ENCODE peak calls at places on chromosome 2, in nine cellular contexts. L, E, T, S, W, P, I, O and F are unnamed samples.

GRCh38 chr2:168948621-168949212 is 47.6 kb downstream of the G6PC2 start:
- DNase-seq in L (no peak), E (no peak), T (no peak), S (no peak), W (peak), P (peak), I (no peak), O (no peak), F (no peak)

GRCh38 chr2:2662037-2662846 is 331.2 kb upstream of the MYT1L start:
- DNase-seq in L (peak), E (peak), T (no peak), S (no peak), W (no peak), P (peak), I (no peak), O (no peak), F (no peak)

GRCh38 chr2:105877945-105878344 is 133.2 kb downstream of the NCK2 start:
- DNase-seq in L (no peak), E (no peak), T (no peak), S (no peak), W (no peak), P (no peak), I (no peak), O (no peak), F (no peak)

GRCh38 chr2:241852116-241852980 is 6.3 kb downstream of the PDCD1 start:
- DNase-seq in L (no peak), E (no peak), T (no peak), S (no peak), W (no peak), P (no peak), I (peak), O (peak), F (no peak)

GRCh38 chr2:120014231-120014990 is 1.5 kb downstream of the EPB41L5 start:
- DNase-seq in L (no peak), E (no peak), T (no peak), S (peak), W (no peak), P (no peak), I (no peak), O (no peak), F (no peak)

GRCh38 chr2:59889305-59889704 is 664.1 kb downstream of the BCL11A start:
- DNase-seq in L (no peak), E (no peak), T (no peak), S (no peak), W (no peak), P (no peak), I (no peak), O (no peak), F (no peak)

GRCh38 chr2:31251018-31251417 is 17.1 kb downstream of the EHD3 start:
- DNase-seq in L (no peak), E (peak), T (no peak), S (no peak), W (no peak), P (no peak), I (no peak), O (no peak), F (no peak)

GRCh38 chr2:181680055-181680936 is at the start of gene NEUROD1:
- DNase-seq in L (no peak), E (no peak), T (no peak), S (peak), W (no peak), P (no peak), I (peak), O (no peak), F (no peak)

GRCh38 chr2:214410918-214411554 is at the start of gene VWC2L:
- DNase-seq in L (peak), E (peak), T (no peak), S (peak), W (peak), P (peak), I (no peak), O (no peak), F (peak)

GRCh38 chr2:190717764-190718651 is 69.1 kb downstream of the NAB1 start:
- DNase-seq in L (no peak), E (no peak), T (no peak), S (no peak), W (no peak), P (no peak), I (no peak), O (no peak), F (no peak)

GRCh38 chr2:217994776-217995274 is 8.0 kb downstream of the TNS1 start:
- DNase-seq in L (no peak), E (no peak), T (no peak), S (peak), W (no peak), P (peak), I (no peak), O (no peak), F (no peak)

GRCh38 chr2:159551811-159552210 is 64.5 kb downstream of the BAZ2B start:
- DNase-seq in L (no peak), E (no peak), T (no peak), S (no peak), W (no peak), P (peak), I (no peak), O (no peak), F (no peak)

GRCh38 chr2:58923869-58924268 is 682.7 kb upstream of the FANCL start:
- DNase-seq in L (no peak), E (no peak), T (no peak), S (no peak), W (no peak), P (peak), I (no peak), O (no peak), F (no peak)

GRCh38 chr2:207813221-207813916 is 43.7 kb upstream of the FZD5 start:
- DNase-seq in L (no peak), E (no peak), T (no peak), S (no peak), W (no peak), P (no peak), I (no peak), O (no peak), F (no peak)

GRCh38 chr2:8539743-8540551 is 141.9 kb upstream of the ID2 start:
- DNase-seq in L (peak), E (peak), T (no peak), S (peak), W (no peak), P (no peak), I (peak), O (no peak), F (no peak)

GRCh38 chr2:233270366-233270765 is 18.9 kb downstream of the ATG16L1 start:
- DNase-seq in L (no peak), E (no peak), T (no peak), S (no peak), W (no peak), P (no peak), I (no peak), O (no peak), F (no peak)

GRCh38 chr2:108243566-108243965 is 3.8 kb downstream of the SULT1C3 start:
- DNase-seq in L (no peak), E (no peak), T (no peak), S (no peak), W (no peak), P (no peak), I (no peak), O (no peak), F (no peak)

GRCh38 chr2:36770542-36771287 is 74.2 kb downstream of the VIT start:
- DNase-seq in L (no peak), E (peak), T (peak), S (peak), W (peak), P (peak), I (peak), O (peak), F (peak)

GRCh38 chr2:37457401-37457901 is 113.0 kb downstream of the QPCT start:
- DNase-seq in L (no peak), E (no peak), T (no peak), S (no peak), W (no peak), P (peak), I (no peak), O (no peak), F (no peak)

GRCh38 chr2:86033751-86034680 is 71.7 kb downstream of the POLR1A start:
- DNase-seq in L (no peak), E (peak), T (no peak), S (no peak), W (no peak), P (no peak), I (peak), O (no peak), F (no peak)

GRCh38 chr2:119679846-119680245 is 845 bp downstream of the TMEM177 start:
- DNase-seq in L (no peak), E (no peak), T (no peak), S (no peak), W (no peak), P (no peak), I (peak), O (no peak), F (no peak)

GRCh38 chr2:88220733-88221132 is 50.6 kb downstream of the THNSL2 start:
- DNase-seq in L (no peak), E (no peak), T (no peak), S (no peak), W (no peak), P (no peak), I (no peak), O (no peak), F (no peak)

GRCh38 chr2:150586858-150587257 is 99.4 kb upstream of the RND3 start:
- DNase-seq in L (peak), E (no peak), T (no peak), S (no peak), W (peak), P (peak), I (no peak), O (no peak), F (no peak)

GRCh38 chr2:25491966-25492532 is 150.3 kb upstream of the DNMT3A start:
- DNase-seq in L (no peak), E (no peak), T (no peak), S (no peak), W (peak), P (peak), I (no peak), O (no peak), F (no peak)

GRCh38 chr2:25714740-25715139 is 41.4 kb upstream of the DTNB start:
- DNase-seq in L (no peak), E (no peak), T (no peak), S (no peak), W (peak), P (peak), I (no peak), O (no peak), F (peak)

GRCh38 chr2:119419803-119420508 is 11.7 kb upstream of the TMEM37 start:
- DNase-seq in L (no peak), E (no peak), T (no peak), S (no peak), W (no peak), P (no peak), I (no peak), O (no peak), F (no peak)

GRCh38 chr2:2870106-2870505 is 507.5 kb downstream of the EIPR1 start:
- DNase-seq in L (no peak), E (no peak), T (no peak), S (no peak), W (no peak), P (no peak), I (no peak), O (no peak), F (no peak)

GRCh38 chr2:45009928-45010705 is 865 bp upstream of the SIX2 start:
- DNase-seq in L (peak), E (peak), T (no peak), S (peak), W (peak), P (no peak), I (no peak), O (no peak), F (peak)

GRCh38 chr2:97688062-97688827 is 18.7 kb downstream of the C2orf92 start:
- DNase-seq in L (no peak), E (no peak), T (no peak), S (no peak), W (no peak), P (no peak), I (no peak), O (no peak), F (no peak)

GRCh38 chr2:176454893-176455810 is 185.9 kb downstream of the MTX2 start:
- DNase-seq in L (peak), E (peak), T (peak), S (peak), W (peak), P (peak), I (peak), O (peak), F (no peak)

GRCh38 chr2:227125506-227125905 is 38.5 kb downstream of the COL4A4 start:
- DNase-seq in L (peak), E (no peak), T (no peak), S (no peak), W (no peak), P (no peak), I (no peak), O (no peak), F (no peak)

GRCh38 chr2:241224068-241224850 is 35.8 kb downstream of the ANO7 start:
- DNase-seq in L (peak), E (peak), T (no peak), S (peak), W (no peak), P (peak), I (peak), O (no peak), F (no peak)

GRCh38 chr2:160596431-160596830 is 102.8 kb upstream of the RBMS1 start:
- DNase-seq in L (no peak), E (no peak), T (no peak), S (no peak), W (no peak), P (no peak), I (no peak), O (no peak), F (no peak)

GRCh38 chr2:84741182-84741822 is 139.6 kb downstream of the TRABD2A start:
- DNase-seq in L (no peak), E (no peak), T (peak), S (no peak), W (peak), P (peak), I (peak), O (peak), F (peak)

GRCh38 chr2:96138146-96139145 is at the start of gene ASTL:
- DNase-seq in L (peak), E (peak), T (no peak), S (peak), W (peak), P (peak), I (peak), O (peak), F (no peak)

GRCh38 chr2:86695053-86695691 is 24.9 kb upstream of the RMND5A start:
- DNase-seq in L (no peak), E (no peak), T (no peak), S (no peak), W (peak), P (peak), I (no peak), O (no peak), F (no peak)

GRCh38 chr2:9739508-9739907 is 103.8 kb upstream of the TAF1B start:
- DNase-seq in L (peak), E (peak), T (peak), S (peak), W (no peak), P (no peak), I (peak), O (peak), F (no peak)

GRCh38 chr2:157809212-157809611 is 66.9 kb downstream of the ACVR1 start:
- DNase-seq in L (no peak), E (no peak), T (no peak), S (no peak), W (no peak), P (peak), I (no peak), O (no peak), F (no peak)

GRCh38 chr2:20534913-20535801 is 88.3 kb downstream of the RHOB start:
- DNase-seq in L (peak), E (peak), T (no peak), S (no peak), W (no peak), P (no peak), I (no peak), O (no peak), F (no peak)
- TF ChIP-seq POLR2A in L (no peak), E (no peak), T (no peak), S (no peak), W (no peak), P (no peak), I (no peak), O (no peak), F (no peak)

GRCh38 chr2:20516646-20517341 is 69.9 kb downstream of the RHOB start:
- DNase-seq in L (no peak), E (no peak), T (no peak), S (peak), W (no peak), P (peak), I (peak), O (peak), F (no peak)

GRCh38 chr2:20514596-20515269 is 67.9 kb downstream of the RHOB start:
- DNase-seq in L (no peak), E (peak), T (no peak), S (peak), W (no peak), P (peak), I (peak), O (no peak), F (peak)

GRCh38 chr2:20513946-20514345 is 67.1 kb downstream of the RHOB start:
- DNase-seq in L (no peak), E (no peak), T (no peak), S (no peak), W (no peak), P (no peak), I (no peak), O (no peak), F (no peak)

GRCh38 chr2:20516291-20516645 is 69.4 kb downstream of the RHOB start:
- DNase-seq in L (no peak), E (no peak), T (no peak), S (no peak), W (no peak), P (no peak), I (peak), O (no peak), F (no peak)

GRCh38 chr2:20515293-20516220 is 68.7 kb downstream of the RHOB start:
- DNase-seq in L (no peak), E (no peak), T (no peak), S (no peak), W (no peak), P (no peak), I (peak), O (no peak), F (no peak)
- TF ChIP-seq POLR2A in L (no peak), E (no peak), T (no peak), S (no peak), W (no peak), P (no peak), I (no peak), O (no peak), F (no peak)

DNA sequence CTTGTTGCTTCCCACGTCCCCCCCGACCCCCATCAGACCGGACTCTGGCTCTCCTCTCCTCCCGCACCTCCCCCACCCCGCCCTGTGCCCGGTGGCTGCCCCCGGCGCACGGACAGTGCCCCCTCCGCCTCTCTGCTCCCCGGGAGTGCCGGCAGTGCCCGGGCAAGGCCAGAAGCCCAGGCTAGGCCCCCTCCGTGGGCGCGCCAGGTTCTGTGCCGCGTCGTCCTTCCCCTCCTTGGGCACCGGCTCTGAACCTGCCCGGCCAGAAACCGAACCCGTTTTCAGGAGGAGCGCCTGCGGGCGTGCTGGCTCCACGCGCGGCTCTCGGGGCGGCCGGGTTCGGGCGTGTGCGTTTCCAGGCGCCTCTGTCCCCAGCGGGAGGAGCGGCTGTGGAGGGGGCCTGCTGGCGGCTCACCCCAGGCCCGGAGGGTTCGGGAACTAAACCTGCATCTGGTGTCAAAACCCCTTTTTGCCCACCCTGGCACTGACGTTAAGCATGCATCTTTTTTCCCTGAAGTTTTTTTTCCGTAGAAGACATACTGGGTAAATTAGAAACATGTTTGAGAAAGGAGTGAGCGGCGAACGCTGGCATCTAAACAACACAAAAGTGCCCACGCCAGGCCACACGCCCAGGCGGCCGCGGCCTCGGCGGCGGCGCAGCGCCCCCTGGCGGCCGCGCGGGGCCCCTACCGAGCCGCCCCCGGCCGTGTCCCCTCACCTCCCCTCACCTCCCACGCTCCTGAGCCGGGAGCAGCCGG is 123.9 kb upstream of the SLC1A4 start:
- DNase-seq in L (peak), E (peak), T (peak), S (peak), W (peak), P (peak), I (peak), O (peak), F (peak)
- TF ChIP-seq POLR2A in L (no peak), E (no peak), T (no peak), S (no peak), W (no peak), P (no peak), I (no peak), O (no peak), F (no peak)

GRCh38 chr2:224252601-224253000 is 149.3 kb downstream of the FAM124B start:
- DNase-seq in L (no peak), E (no peak), T (no peak), S (no peak), W (no peak), P (peak), I (no peak), O (no peak), F (no peak)
- TF ChIP-seq POLR2A in L (no peak), E (no peak), T (no peak), S (no peak), W (no peak), P (no peak), I (no peak), O (no peak), F (no peak)

DNA sequence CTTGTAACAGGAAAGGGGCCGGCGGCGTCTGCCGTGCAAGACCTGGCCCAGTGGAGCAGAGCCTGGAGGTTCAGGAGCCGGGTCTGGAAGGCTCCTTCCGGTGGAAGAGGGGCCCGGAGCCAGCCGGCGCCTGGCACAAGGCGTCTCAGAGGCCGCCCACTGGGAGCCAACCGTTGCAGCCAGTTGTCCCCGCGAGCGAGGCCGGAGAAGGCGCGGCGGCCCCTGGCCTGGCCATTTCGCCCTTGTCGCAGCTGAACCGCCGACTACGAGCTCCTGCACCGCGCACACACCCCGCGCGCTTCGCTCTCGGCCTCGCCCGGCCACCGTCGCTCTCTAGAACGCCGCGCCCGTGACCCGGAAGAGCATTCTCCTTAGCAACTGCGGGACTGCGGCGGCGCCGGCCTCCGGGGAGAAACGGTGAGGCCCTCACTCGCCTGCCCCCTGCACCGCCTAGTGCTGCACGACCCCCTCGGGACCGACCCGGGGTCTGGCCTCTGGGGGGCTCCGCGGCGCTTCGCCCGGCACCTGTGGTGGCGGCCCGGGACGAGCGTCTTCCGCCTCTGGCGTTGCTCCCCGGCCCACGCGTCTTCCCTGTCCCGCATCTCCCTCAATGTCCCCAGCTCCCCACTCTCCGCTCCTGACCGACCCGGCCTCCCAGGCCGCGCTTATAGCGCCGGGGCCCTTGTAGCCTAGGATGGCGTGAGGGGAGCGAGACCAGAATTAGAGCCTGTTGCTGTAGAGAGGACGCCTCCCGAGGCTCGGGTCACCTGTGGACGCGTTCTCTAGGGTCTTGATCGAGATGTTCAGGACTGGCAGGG is at the start of gene DIS3L2:
- DNase-seq in L (peak), E (peak), T (peak), S (peak), W (peak), P (peak), I (peak), O (peak), F (peak)
- TF ChIP-seq POLR2A in L (peak), E (no peak), T (peak), S (peak), W (peak), P (peak), I (peak), O (peak), F (peak)